ENCODE peak calls at places on chromosomes 4 and X, in seven cellular contexts. P is tibial artery; W is fibroblast of lung; I is CD8-positive, alpha-beta T cell; G is prostate gland; Z is aorta; R is IMR-90. D is an unnamed sample. For H3K4me1, the result is how much of the 10 kb centered on the place peaks cover.

GRCh38 chrX:24629701-24630100 is 17.4 kb downstream of the PCYT1B start:
- DNase-seq in P (no peak), W (no peak), I (no peak), G (no peak), Z (no peak), R (no peak), D (no peak)

GRCh38 chrX:107396235-107396634 is 53.2 kb upstream of the FRMPD3 start:
- DNase-seq in P (no peak), W (no peak), I (no peak), G (no peak), Z (no peak), R (no peak), D (no peak)

GRCh38 chrX:151703487-151703886 is 8.2 kb downstream of the PRRG3 start:
- DNase-seq in P (no peak), W (no peak), I (no peak), G (no peak), Z (peak), R (no peak), D (no peak)

GRCh38 chr4:5079581-5079980 is 28.3 kb downstream of the STK32B start:
- DNase-seq in P (no peak), W (no peak), I (no peak), G (no peak), Z (no peak), R (peak), D (no peak)

GRCh38 chr4:186693159-186693815 is 30.4 kb downstream of the FAT1 start:
- DNase-seq in P (peak), W (peak), I (no peak), G (no peak), Z (peak), R (peak), D (peak)

GRCh38 chrX:118644378-118644777 is 83.0 kb upstream of the IL13RA1 start:
- DNase-seq in P (no peak), W (peak), I (no peak), G (peak), Z (no peak), R (peak), D (no peak)

GRCh38 chr4:90207887-90208454 is 80.8 kb downstream of the CCSER1 start:
- DNase-seq in P (no peak), W (no peak), I (no peak), G (no peak), Z (no peak), R (no peak), D (no peak)

GRCh38 chrX:120476714-120477113 is 7.6 kb upstream of the LAMP2 start:
- DNase-seq in P (no peak), W (no peak), I (no peak), G (no peak), Z (no peak), R (no peak), D (no peak)

GRCh38 chr4:185534850-185535761 is at the start of gene PDLIM3:
- DNase-seq in P (peak), W (no peak), I (no peak), G (peak), Z (peak), R (peak), D (peak)

GRCh38 chrX:78945186-78945912 is at the start of gene P2RY10:
- DNase-seq in P (no peak), W (no peak), I (no peak), G (no peak), Z (no peak), R (no peak), D (no peak)

GRCh38 chrX:10526442-10526841 is 93.9 kb downstream of the MID1 start:
- DNase-seq in P (no peak), W (peak), I (no peak), G (no peak), Z (no peak), R (peak), D (no peak)

GRCh38 chr4:81351653-81352455 is 119.9 kb downstream of the RASGEF1B start:
- DNase-seq in P (peak), W (peak), I (peak), G (peak), Z (peak), R (peak), D (peak)

GRCh38 chrX:132094169-132094568 is 33.7 kb downstream of the FRMD7 start:
- DNase-seq in P (no peak), W (peak), I (no peak), G (no peak), Z (no peak), R (no peak), D (no peak)

GRCh38 chrX:31333181-31333831 is 261.5 kb upstream of the FTHL17 start:
- DNase-seq in P (no peak), W (peak), I (no peak), G (no peak), Z (no peak), R (peak), D (no peak)

GRCh38 chrX:136198010-136198409 is 50.7 kb downstream of the FHL1 start:
- DNase-seq in P (no peak), W (no peak), I (no peak), G (no peak), Z (no peak), R (no peak), D (no peak)

GRCh38 chr4:20367446-20367845 is 115.7 kb downstream of the SLIT2 start:
- DNase-seq in P (no peak), W (peak), I (no peak), G (no peak), Z (no peak), R (no peak), D (no peak)

GRCh38 chrX:153727108-153727931 is 2.7 kb downstream of the ABCD1 start:
- DNase-seq in P (peak), W (peak), I (no peak), G (peak), Z (peak), R (no peak), D (no peak)

GRCh38 chr4:44916406-44916805 is 190.1 kb upstream of the GNPDA2 start:
- DNase-seq in P (no peak), W (peak), I (no peak), G (no peak), Z (no peak), R (no peak), D (no peak)

GRCh38 chr4:38275331-38275821 is 315.2 kb downstream of the PTTG2 start:
- DNase-seq in P (no peak), W (no peak), I (no peak), G (no peak), Z (no peak), R (no peak), D (no peak)

GRCh38 chr4:176838611-176839411 is 46.1 kb upstream of the VEGFC start:
- DNase-seq in P (no peak), W (peak), I (no peak), G (no peak), Z (no peak), R (peak), D (no peak)

GRCh38 chr4:110231869-110232268 is 33.5 kb upstream of the ELOVL6 start:
- DNase-seq in P (no peak), W (no peak), I (no peak), G (no peak), Z (no peak), R (no peak), D (no peak)

GRCh38 chrX:81957900-81958545 is 756.1 kb downstream of the SH3BGRL start:
- DNase-seq in P (no peak), W (no peak), I (no peak), G (no peak), Z (no peak), R (peak), D (no peak)

GRCh38 chr4:105631818-105632400 is 76.6 kb downstream of the INTS12 start:
- DNase-seq in P (no peak), W (no peak), I (no peak), G (no peak), Z (no peak), R (no peak), D (no peak)
- H3K4me1 ChIP-seq in P (under half), W (under half), I (under half), G (under half), Z (under half), R (under half), D (under half)

DNA sequence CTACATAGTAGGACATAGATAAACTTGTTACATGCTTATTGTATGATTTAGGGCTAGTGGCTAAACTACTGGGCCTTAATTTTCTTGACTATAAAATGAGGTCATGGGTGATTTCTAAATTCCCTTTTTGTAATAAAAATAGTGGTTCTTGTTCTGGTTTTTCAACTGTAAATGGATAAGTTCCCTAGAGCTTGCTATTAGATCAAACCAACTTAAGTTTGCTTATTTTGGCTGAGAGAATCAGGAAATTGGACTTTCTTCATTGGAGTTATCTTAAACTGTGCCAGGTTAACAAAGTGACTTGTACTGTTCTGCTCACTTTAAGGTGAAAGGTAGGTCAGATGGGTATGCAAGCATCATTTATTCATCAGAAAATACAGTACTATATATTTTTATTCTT is 78.3 kb downstream of the PDLIM5 start:
- DNase-seq in P (no peak), W (peak), I (no peak), G (no peak), Z (no peak), R (no peak), D (no peak)
- H3K4me1 ChIP-seq in P (under half), W (under half), I (under half), G (under half), Z (under half), R (under half), D (under half)

GRCh38 chr4:86181585-86181984 is 178.3 kb downstream of the MAPK10 start:
- DNase-seq in P (no peak), W (no peak), I (no peak), G (no peak), Z (no peak), R (peak), D (no peak)
- H3K4me1 ChIP-seq in P (under half), W (under half), I (under half), G (under half), Z (under half), R (under half), D (under half)

GRCh38 chr4:153486281-153487151 is 20.4 kb downstream of the TMEM131L start:
- DNase-seq in P (peak), W (peak), I (peak), G (peak), Z (no peak), R (peak), D (no peak)
- H3K4me1 ChIP-seq in P (under half), W (under half), I (half or more), G (under half), Z (under half), R (under half), D (half or more)

GRCh38 chrX:30220646-30221045 is 5.3 kb downstream of the MAGEB2 start:
- DNase-seq in P (no peak), W (no peak), I (no peak), G (no peak), Z (no peak), R (no peak), D (no peak)
- H3K4me1 ChIP-seq in P (under half), W (under half), I (under half), G (under half), Z (under half), R (under half), D (under half)

DNA sequence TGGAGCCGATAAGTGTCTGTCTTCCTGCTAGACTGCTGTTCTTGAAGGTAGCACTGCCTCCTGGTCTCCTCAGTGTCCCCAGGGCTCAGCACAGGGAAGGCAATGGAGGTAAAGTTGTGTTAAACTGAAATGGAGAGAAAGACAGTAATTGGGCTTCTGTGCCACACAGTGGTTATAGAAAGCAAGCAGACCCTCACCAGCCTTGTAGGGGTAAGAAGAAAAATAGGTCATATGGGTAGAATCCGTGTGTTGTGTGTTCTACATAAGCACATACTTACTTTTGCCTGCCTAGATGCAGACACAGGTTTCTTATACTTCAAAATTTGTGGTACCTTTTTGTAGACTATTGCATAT is 49.7 kb downstream of the RHOH start:
- DNase-seq in P (no peak), W (no peak), I (no peak), G (no peak), Z (no peak), R (no peak), D (no peak)
- H3K4me1 ChIP-seq in P (under half), W (under half), I (half or more), G (under half), Z (under half), R (under half), D (under half)

GRCh38 chr4:155639674-155640529 is 26.7 kb upstream of the GUCY1A1 start:
- DNase-seq in P (no peak), W (no peak), I (no peak), G (no peak), Z (no peak), R (no peak), D (no peak)
- H3K4me1 ChIP-seq in P (under half), W (under half), I (under half), G (under half), Z (under half), R (under half), D (under half)

DNA sequence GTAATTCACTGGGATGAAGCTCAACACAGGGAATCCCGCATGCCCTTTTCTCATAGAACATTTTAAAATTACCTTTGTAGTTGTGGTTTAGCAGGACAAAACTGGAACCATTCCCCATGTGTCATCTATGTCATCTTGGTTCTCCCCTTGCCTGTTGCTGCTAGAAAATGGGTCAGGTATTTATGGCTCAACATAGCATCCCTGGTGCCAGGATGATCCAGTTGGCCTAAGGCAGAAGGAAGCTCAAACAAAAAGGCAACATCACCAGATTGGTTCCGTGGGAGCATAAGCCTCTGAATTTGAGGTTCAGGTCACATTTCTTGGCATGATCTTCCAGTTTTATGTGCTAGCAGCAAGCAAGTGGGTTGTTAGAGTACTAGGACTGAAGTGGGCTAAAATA is 552.6 kb upstream of the BOD1L1 start:
- DNase-seq in P (no peak), W (no peak), I (no peak), G (no peak), Z (no peak), R (no peak), D (no peak)
- H3K4me1 ChIP-seq in P (under half), W (under half), I (under half), G (under half), Z (under half), R (under half), D (under half)

DNA sequence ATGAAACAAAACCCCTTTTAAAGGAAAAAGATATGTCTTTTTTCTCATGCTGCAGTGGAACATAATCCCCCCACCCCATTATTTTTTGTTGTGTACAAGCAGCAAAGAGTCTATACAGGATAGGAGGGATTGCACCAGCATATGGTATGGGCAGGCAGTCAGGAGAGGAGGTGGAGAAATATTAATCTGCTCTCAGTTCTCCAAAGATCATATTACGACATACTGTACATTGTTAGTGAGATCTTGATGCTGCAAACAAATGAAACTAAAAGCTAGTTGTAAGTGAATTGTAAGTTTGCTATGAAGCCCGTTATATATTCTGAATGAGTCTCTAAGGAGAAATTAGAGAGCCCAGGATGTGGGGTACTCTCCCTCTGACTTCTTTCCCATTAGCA is 75.3 kb downstream of the RAPGEF2 start:
- DNase-seq in P (no peak), W (peak), I (no peak), G (no peak), Z (no peak), R (peak), D (no peak)
- H3K4me1 ChIP-seq in P (under half), W (under half), I (under half), G (under half), Z (under half), R (under half), D (under half)

D was measured in right atrium auricular region.